ENCODE peak calls at places on chromosome 11, in ten cellular contexts. One of them, this sample, is unnamed.

GRCh38 chr11:83629775-83630174 is 343.6 kb upstream of the CCDC90B start:
- DNase-seq in transverse colon: no peak
- DNase-seq in GM12878: no peak
- DNase-seq in stomach: no peak
- DNase-seq in HepG2: no peak
- DNase-seq in K562: no peak
- DNase-seq in sigmoid colon: no peak
- DNase-seq in esophagus muscularis mucosa: no peak
- DNase-seq in H1: no peak
- DNase-seq in upper lobe of left lung: no peak
- DNase-seq in this sample: no peak

GRCh38 chr11:112584674-112585073 is 324.0 kb upstream of the PLET1 start:
- DNase-seq in transverse colon: no peak
- DNase-seq in GM12878: no peak
- DNase-seq in stomach: no peak
- DNase-seq in HepG2: no peak
- DNase-seq in K562: peak; percentile 7
- DNase-seq in sigmoid colon: no peak
- DNase-seq in esophagus muscularis mucosa: peak; percentile 70
- DNase-seq in H1: peak; percentile 67
- DNase-seq in upper lobe of left lung: no peak
- DNase-seq in this sample: no peak

GRCh38 chr11:87081358-87081757 is 43.6 kb downstream of the TMEM135 start:
- DNase-seq in transverse colon: no peak
- DNase-seq in GM12878: peak; percentile 34
- DNase-seq in stomach: no peak
- DNase-seq in HepG2: no peak
- DNase-seq in K562: no peak
- DNase-seq in sigmoid colon: no peak
- DNase-seq in esophagus muscularis mucosa: no peak
- DNase-seq in H1: no peak
- DNase-seq in upper lobe of left lung: no peak
- DNase-seq in this sample: no peak

GRCh38 chr11:79228417-79228755 is 212.4 kb downstream of the TENM4 start:
- DNase-seq in transverse colon: no peak
- DNase-seq in GM12878: no peak
- DNase-seq in stomach: no peak
- DNase-seq in HepG2: no peak
- DNase-seq in K562: no peak
- DNase-seq in sigmoid colon: no peak
- DNase-seq in esophagus muscularis mucosa: no peak
- DNase-seq in H1: no peak
- DNase-seq in upper lobe of left lung: no peak
- DNase-seq in this sample: no peak

GRCh38 chr11:46504817-46505613 is 88.8 kb downstream of the AMBRA1 start:
- DNase-seq in transverse colon: no peak
- DNase-seq in GM12878: no peak
- DNase-seq in stomach: no peak
- DNase-seq in HepG2: peak; percentile 67
- DNase-seq in K562: no peak
- DNase-seq in sigmoid colon: no peak
- DNase-seq in esophagus muscularis mucosa: no peak
- DNase-seq in H1: no peak
- DNase-seq in upper lobe of left lung: no peak
- DNase-seq in this sample: no peak

GRCh38 chr11:95256204-95256819 is 25.3 kb upstream of the SESN3 start:
- DNase-seq in transverse colon: no peak
- DNase-seq in GM12878: no peak
- DNase-seq in stomach: no peak
- DNase-seq in HepG2: no peak
- DNase-seq in K562: no peak
- DNase-seq in sigmoid colon: no peak
- DNase-seq in esophagus muscularis mucosa: no peak
- DNase-seq in H1: no peak
- DNase-seq in upper lobe of left lung: no peak
- DNase-seq in this sample: no peak

GRCh38 chr11:43738600-43739409 is 58.3 kb downstream of the HSD17B12 start:
- DNase-seq in transverse colon: no peak
- DNase-seq in GM12878: no peak
- DNase-seq in stomach: no peak
- DNase-seq in HepG2: peak; percentile 3
- DNase-seq in K562: peak; percentile 73
- DNase-seq in sigmoid colon: no peak
- DNase-seq in esophagus muscularis mucosa: no peak
- DNase-seq in H1: no peak
- DNase-seq in upper lobe of left lung: no peak
- DNase-seq in this sample: no peak

GRCh38 chr11:55895216-55895615 is 12.1 kb downstream of the TRIM51 start:
- DNase-seq in transverse colon: no peak
- DNase-seq in GM12878: no peak
- DNase-seq in stomach: no peak
- DNase-seq in HepG2: no peak
- DNase-seq in K562: no peak
- DNase-seq in sigmoid colon: no peak
- DNase-seq in esophagus muscularis mucosa: no peak
- DNase-seq in H1: peak; percentile 49
- DNase-seq in upper lobe of left lung: no peak
- DNase-seq in this sample: no peak

GRCh38 chr11:128868851-128869671 is 2.0 kb upstream of the KCNJ1 start:
- DNase-seq in transverse colon: no peak
- DNase-seq in GM12878: no peak
- DNase-seq in stomach: no peak
- DNase-seq in HepG2: no peak
- DNase-seq in K562: no peak
- DNase-seq in sigmoid colon: no peak
- DNase-seq in esophagus muscularis mucosa: no peak
- DNase-seq in H1: no peak
- DNase-seq in upper lobe of left lung: no peak
- DNase-seq in this sample: no peak

GRCh38 chr11:3165152-3165705 is at the start of gene OSBPL5:
- DNase-seq in transverse colon: peak; percentile 82
- DNase-seq in GM12878: no peak
- DNase-seq in stomach: peak; percentile 79
- DNase-seq in HepG2: no peak
- DNase-seq in K562: peak; percentile 85
- DNase-seq in sigmoid colon: peak; percentile 90
- DNase-seq in esophagus muscularis mucosa: no peak
- DNase-seq in H1: no peak
- DNase-seq in upper lobe of left lung: peak; percentile 95
- DNase-seq in this sample: peak; percentile 87

GRCh38 chr11:127106142-127106541 is 105.6 kb upstream of the KIRREL3 start:
- DNase-seq in transverse colon: no peak
- DNase-seq in GM12878: no peak
- DNase-seq in stomach: no peak
- DNase-seq in HepG2: no peak
- DNase-seq in K562: no peak
- DNase-seq in sigmoid colon: no peak
- DNase-seq in esophagus muscularis mucosa: peak; percentile 91
- DNase-seq in H1: no peak
- DNase-seq in upper lobe of left lung: no peak
- DNase-seq in this sample: no peak

GRCh38 chr11:75492181-75492820 is 33.4 kb downstream of the GDPD5 start:
- DNase-seq in transverse colon: peak; percentile 32
- DNase-seq in GM12878: no peak
- DNase-seq in stomach: peak; percentile 27
- DNase-seq in HepG2: no peak
- DNase-seq in K562: peak; percentile 42
- DNase-seq in sigmoid colon: no peak
- DNase-seq in esophagus muscularis mucosa: no peak
- DNase-seq in H1: no peak
- DNase-seq in upper lobe of left lung: no peak
- DNase-seq in this sample: no peak

GRCh38 chr11:47378836-47379170 is 456 bp upstream of the SPI1 start:
- DNase-seq in transverse colon: no peak
- DNase-seq in GM12878: no peak
- DNase-seq in stomach: no peak
- DNase-seq in HepG2: no peak
- DNase-seq in K562: no peak
- DNase-seq in sigmoid colon: no peak
- DNase-seq in esophagus muscularis mucosa: no peak
- DNase-seq in H1: no peak
- DNase-seq in upper lobe of left lung: no peak
- DNase-seq in this sample: no peak

GRCh38 chr11:67321313-67321871 is 18.1 kb downstream of the SSH3 start:
- DNase-seq in transverse colon: no peak
- DNase-seq in GM12878: no peak
- DNase-seq in stomach: no peak
- DNase-seq in HepG2: no peak
- DNase-seq in K562: peak; percentile 5
- DNase-seq in sigmoid colon: no peak
- DNase-seq in esophagus muscularis mucosa: no peak
- DNase-seq in H1: no peak
- DNase-seq in upper lobe of left lung: no peak
- DNase-seq in this sample: peak; percentile 9

GRCh38 chr11:83174008-83174407 is 17.1 kb downstream of the PCF11 start:
- DNase-seq in transverse colon: no peak
- DNase-seq in GM12878: no peak
- DNase-seq in stomach: no peak
- DNase-seq in HepG2: no peak
- DNase-seq in K562: no peak
- DNase-seq in sigmoid colon: no peak
- DNase-seq in esophagus muscularis mucosa: no peak
- DNase-seq in H1: no peak
- DNase-seq in upper lobe of left lung: no peak
- DNase-seq in this sample: no peak

DNA sequence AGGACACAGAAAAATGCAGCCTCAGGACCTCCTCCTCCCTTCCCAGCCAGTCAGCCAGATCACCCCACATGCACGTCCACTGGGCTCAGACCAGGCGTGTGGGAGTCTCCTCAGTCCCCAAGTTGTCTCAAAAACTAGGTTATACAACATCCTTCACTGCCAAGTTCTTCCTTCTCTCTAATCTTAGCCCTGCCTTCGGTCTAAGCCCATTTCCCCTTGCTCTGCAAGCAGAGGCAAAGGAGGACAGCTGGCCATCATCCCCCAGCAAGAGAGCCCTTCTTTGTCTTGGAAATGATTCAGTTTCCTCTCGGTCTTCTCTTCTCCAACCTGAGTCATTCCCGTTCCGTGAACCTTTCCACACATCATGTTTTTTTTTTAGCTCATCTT is 14.0 kb upstream of the NRGN start:
- DNase-seq in transverse colon: no peak
- DNase-seq in GM12878: no peak
- DNase-seq in stomach: no peak
- DNase-seq in HepG2: no peak
- DNase-seq in K562: no peak
- DNase-seq in sigmoid colon: no peak
- DNase-seq in esophagus muscularis mucosa: no peak
- DNase-seq in H1: no peak
- DNase-seq in upper lobe of left lung: no peak
- DNase-seq in this sample: no peak
- TF ChIP-seq EP300 in transverse colon: no peak
- TF ChIP-seq EP300 in GM12878: no peak
- TF ChIP-seq EP300 in stomach: no peak
- TF ChIP-seq EP300 in HepG2: no peak
- TF ChIP-seq EP300 in K562: no peak
- TF ChIP-seq EP300 in sigmoid colon: no peak
- TF ChIP-seq EP300 in esophagus muscularis mucosa: no peak
- TF ChIP-seq EP300 in H1: no peak
- TF ChIP-seq EP300 in upper lobe of left lung: no peak
- TF ChIP-seq EP300 in this sample: no peak

GRCh38 chr11:27839226-27839913 is 139.1 kb upstream of the BDNF start:
- DNase-seq in transverse colon: no peak
- DNase-seq in GM12878: no peak
- DNase-seq in stomach: no peak
- DNase-seq in HepG2: peak; percentile 5
- DNase-seq in K562: no peak
- DNase-seq in sigmoid colon: no peak
- DNase-seq in esophagus muscularis mucosa: peak; percentile 34
- DNase-seq in H1: no peak
- DNase-seq in upper lobe of left lung: no peak
- DNase-seq in this sample: no peak
- TF ChIP-seq POLR2A in transverse colon: no peak
- TF ChIP-seq POLR2A in GM12878: no peak
- TF ChIP-seq POLR2A in stomach: no peak
- TF ChIP-seq POLR2A in HepG2: no peak
- TF ChIP-seq POLR2A in K562: no peak
- TF ChIP-seq POLR2A in sigmoid colon: no peak
- TF ChIP-seq POLR2A in esophagus muscularis mucosa: no peak
- TF ChIP-seq POLR2A in H1: no peak
- TF ChIP-seq POLR2A in upper lobe of left lung: no peak
- TF ChIP-seq POLR2A in this sample: no peak

GRCh38 chr11:118908264-118908663 is 17.5 kb downstream of the BCL9L start:
- DNase-seq in transverse colon: no peak
- DNase-seq in GM12878: no peak
- DNase-seq in stomach: no peak
- DNase-seq in HepG2: no peak
- DNase-seq in K562: no peak
- DNase-seq in sigmoid colon: no peak
- DNase-seq in esophagus muscularis mucosa: no peak
- DNase-seq in H1: no peak
- DNase-seq in upper lobe of left lung: peak; percentile 49
- DNase-seq in this sample: no peak

GRCh38 chr11:118909619-118910308 is 16.0 kb downstream of the BCL9L start:
- DNase-seq in transverse colon: no peak
- DNase-seq in GM12878: no peak
- DNase-seq in stomach: no peak
- DNase-seq in HepG2: no peak
- DNase-seq in K562: no peak
- DNase-seq in sigmoid colon: no peak
- DNase-seq in esophagus muscularis mucosa: no peak
- DNase-seq in H1: peak; percentile 73
- DNase-seq in upper lobe of left lung: peak; percentile 74
- DNase-seq in this sample: no peak

GRCh38 chr11:118908931-118909618 is 16.7 kb downstream of the BCL9L start:
- DNase-seq in transverse colon: peak; percentile 71
- DNase-seq in GM12878: no peak
- DNase-seq in stomach: peak; percentile 72
- DNase-seq in HepG2: no peak
- DNase-seq in K562: no peak
- DNase-seq in sigmoid colon: peak; percentile 97
- DNase-seq in esophagus muscularis mucosa: peak; percentile 94
- DNase-seq in H1: peak; percentile 77
- DNase-seq in upper lobe of left lung: peak; percentile 89
- DNase-seq in this sample: peak; percentile 82

GRCh38 chr11:118907749-118908106 is 18.0 kb downstream of the BCL9L start:
- DNase-seq in transverse colon: no peak
- DNase-seq in GM12878: no peak
- DNase-seq in stomach: no peak
- DNase-seq in HepG2: no peak
- DNase-seq in K562: no peak
- DNase-seq in sigmoid colon: no peak
- DNase-seq in esophagus muscularis mucosa: no peak
- DNase-seq in H1: no peak
- DNase-seq in upper lobe of left lung: no peak
- DNase-seq in this sample: no peak

GRCh38 chr11:118907051-118907748 is 18.5 kb downstream of the BCL9L start:
- DNase-seq in transverse colon: peak; percentile 93
- DNase-seq in GM12878: peak; percentile 61
- DNase-seq in stomach: peak; percentile 92
- DNase-seq in HepG2: peak; percentile 73
- DNase-seq in K562: peak; percentile 81
- DNase-seq in sigmoid colon: peak; percentile 92
- DNase-seq in esophagus muscularis mucosa: peak; percentile 98
- DNase-seq in H1: peak; percentile 97
- DNase-seq in upper lobe of left lung: peak; percentile 82
- DNase-seq in this sample: no peak
- TF ChIP-seq POLR2AphosphoS5 in transverse colon: peak; percentile 6
- TF ChIP-seq POLR2AphosphoS5 in GM12878: no peak
- TF ChIP-seq POLR2AphosphoS5 in stomach: peak; percentile 75
- TF ChIP-seq POLR2AphosphoS5 in HepG2: no peak
- TF ChIP-seq POLR2AphosphoS5 in K562: no peak
- TF ChIP-seq POLR2AphosphoS5 in sigmoid colon: peak; percentile 19
- TF ChIP-seq POLR2AphosphoS5 in esophagus muscularis mucosa: peak; percentile 72
- TF ChIP-seq POLR2AphosphoS5 in H1: no peak
- TF ChIP-seq POLR2AphosphoS5 in upper lobe of left lung: peak; percentile 32
- TF ChIP-seq POLR2AphosphoS5 in this sample: no peak

GRCh38 chr11:132047167-132047566 is 676.8 kb downstream of the NTM start:
- DNase-seq in transverse colon: no peak
- DNase-seq in GM12878: no peak
- DNase-seq in stomach: no peak
- DNase-seq in HepG2: no peak
- DNase-seq in K562: no peak
- DNase-seq in sigmoid colon: no peak
- DNase-seq in esophagus muscularis mucosa: no peak
- DNase-seq in H1: no peak
- DNase-seq in upper lobe of left lung: no peak
- DNase-seq in this sample: no peak
- TF ChIP-seq EP300 in transverse colon: no peak
- TF ChIP-seq EP300 in GM12878: no peak
- TF ChIP-seq EP300 in stomach: no peak
- TF ChIP-seq EP300 in HepG2: no peak
- TF ChIP-seq EP300 in K562: no peak
- TF ChIP-seq EP300 in sigmoid colon: no peak
- TF ChIP-seq EP300 in esophagus muscularis mucosa: no peak
- TF ChIP-seq EP300 in H1: no peak
- TF ChIP-seq EP300 in upper lobe of left lung: no peak
- TF ChIP-seq EP300 in this sample: no peak

This sample was measured in suprapubic skin.